ENCODE peak calls at places on chromosomes 3 and 15, in five cellular contexts. R is OCI-LY7, H is IMR-90, V is PC-3, K is colonic mucosa. G is an unnamed sample. For H3K4me1, the result is how much of the 10 kb centered on the place peaks cover.

GRCh38 chr15:40325700-40326099 is 2.2 kb downstream of the INAFM2 start:
- DNase-seq in R (no peak), H (no peak), V (no peak), K (no peak), G (no peak)

GRCh38 chr15:89496155-89497098 is at the start of gene RHCG:
- DNase-seq in R (no peak), H (peak), V (no peak), K (no peak), G (peak)

GRCh38 chr3:188037116-188037718 is 116.7 kb upstream of the LPP start:
- DNase-seq in R (no peak), H (peak), V (peak), K (peak), G (peak)

GRCh38 chr3:186258968-186259367 is 103.1 kb downstream of the DGKG start:
- DNase-seq in R (no peak), H (no peak), V (no peak), K (no peak), G (no peak)

GRCh38 chr3:184459355-184459754 is 79.5 kb downstream of the CHRD start:
- DNase-seq in R (no peak), H (peak), V (peak), K (no peak), G (peak)

GRCh38 chr15:90583471-90584252 is 53.9 kb downstream of the CRTC3 start:
- DNase-seq in R (peak), H (no peak), V (no peak), K (no peak), G (peak)

GRCh38 chr3:52238193-52238760 is 681 bp downstream of the TWF2 start:
- DNase-seq in R (no peak), H (peak), V (no peak), K (no peak), G (no peak)

GRCh38 chr3:10189557-10190374 is 25.0 kb downstream of the IRAK2 start:
- DNase-seq in R (peak), H (peak), V (peak), K (peak), G (peak)

GRCh38 chr3:133572158-133573053 is 1.1 kb upstream of the CDV3 start:
- DNase-seq in R (peak), H (peak), V (no peak), K (no peak), G (peak)

GRCh38 chr3:141093971-141094401 is 42.8 kb downstream of the SPSB4 start:
- DNase-seq in R (no peak), H (no peak), V (no peak), K (no peak), G (peak)

GRCh38 chr15:29689724-29689986 is 132.6 kb downstream of the TJP1 start:
- DNase-seq in R (no peak), H (no peak), V (no peak), K (no peak), G (no peak)

GRCh38 chr15:89071471-89071870 is 16.8 kb upstream of the ABHD2 start:
- DNase-seq in R (no peak), H (no peak), V (no peak), K (no peak), G (no peak)

GRCh38 chr3:39637807-39638206 is 170.3 kb downstream of the MOBP start:
- DNase-seq in R (no peak), H (peak), V (peak), K (no peak), G (peak)

GRCh38 chr3:99647081-99647480 is 8.7 kb downstream of the COL8A1 start:
- DNase-seq in R (no peak), H (peak), V (no peak), K (no peak), G (no peak)

GRCh38 chr15:86550075-86550474 is 470.4 kb downstream of the AGBL1 start:
- DNase-seq in R (no peak), H (no peak), V (no peak), K (no peak), G (no peak)

GRCh38 chr3:123318374-123318773 is 116.6 kb downstream of the SEC22A start:
- DNase-seq in R (no peak), H (no peak), V (no peak), K (no peak), G (no peak)

GRCh38 chr3:185402561-185402960 is 39.6 kb downstream of the MAP3K13 start:
- DNase-seq in R (no peak), H (peak), V (no peak), K (no peak), G (peak)

GRCh38 chr3:75171632-75172230 is 492.4 kb upstream of the FRG2C start:
- DNase-seq in R (peak), H (peak), V (peak), K (no peak), G (no peak)

GRCh38 chr3:70999730-71000129 is 583.8 kb downstream of the FOXP1 start:
- DNase-seq in R (no peak), H (peak), V (peak), K (no peak), G (no peak)

GRCh38 chr3:43223670-43224364 is 62.5 kb upstream of the SNRK start:
- DNase-seq in R (peak), H (peak), V (no peak), K (no peak), G (peak)

GRCh38 chr3:173586176-173586575 is 188.6 kb downstream of the NLGN1 start:
- DNase-seq in R (no peak), H (peak), V (peak), K (no peak), G (no peak)

GRCh38 chr3:10248984-10249748 is 907 bp downstream of the TATDN2 start:
- DNase-seq in R (peak), H (peak), V (peak), K (peak), G (peak)

GRCh38 chr15:70906842-70907241 is 14.2 kb downstream of the LRRC49 start:
- DNase-seq in R (no peak), H (peak), V (no peak), K (no peak), G (peak)

GRCh38 chr15:66542896-66543295 is 22.9 kb downstream of the LCTL start:
- DNase-seq in R (no peak), H (no peak), V (no peak), K (no peak), G (no peak)

GRCh38 chr3:32238027-32238815 is at the start of gene CMTM8:
- DNase-seq in R (peak), H (no peak), V (peak), K (peak), G (peak)

GRCh38 chr15:90994059-90994416 is 297 bp downstream of the PRC1 start:
- DNase-seq in R (peak), H (no peak), V (no peak), K (peak), G (no peak)

GRCh38 chr15:65132841-65133549 is 613 bp downstream of the PDCD7 start:
- DNase-seq in R (peak), H (peak), V (peak), K (peak), G (peak)

GRCh38 chr3:111200027-111200426 is 128.4 kb downstream of the NECTIN3 start:
- DNase-seq in R (no peak), H (peak), V (no peak), K (no peak), G (no peak)

GRCh38 chr3:103126111-103126510 is 691.3 kb downstream of the ZPLD1 start:
- DNase-seq in R (no peak), H (no peak), V (no peak), K (no peak), G (no peak)

GRCh38 chr15:54082836-54083492 is 104.7 kb downstream of the UNC13C start:
- DNase-seq in R (peak), H (peak), V (peak), K (no peak), G (peak)

GRCh38 chr3:73029321-73029796 is 32.1 kb upstream of the EBLN2 start:
- DNase-seq in R (no peak), H (peak), V (peak), K (no peak), G (peak)

GRCh38 chr3:143650120-143650519 is 198.1 kb downstream of the SLC9A9 start:
- DNase-seq in R (no peak), H (no peak), V (no peak), K (no peak), G (no peak)

GRCh38 chr3:54527953-54528352 is 399.9 kb downstream of the LRTM1 start:
- DNase-seq in R (no peak), H (no peak), V (no peak), K (no peak), G (no peak)

GRCh38 chr3:30347679-30348216 is 258.7 kb upstream of the TGFBR2 start:
- DNase-seq in R (no peak), H (peak), V (peak), K (no peak), G (no peak)

GRCh38 chr3:4546346-4547178 is 53.4 kb downstream of the ITPR1 start:
- DNase-seq in R (no peak), H (no peak), V (no peak), K (no peak), G (no peak)

GRCh38 chr15:34109775-34110663 is 8.1 kb downstream of the PGBD4 start:
- DNase-seq in R (peak), H (peak), V (peak), K (no peak), G (peak)

GRCh38 chr3:195916291-195916690 is 7.9 kb upstream of the TNK2 start:
- DNase-seq in R (no peak), H (no peak), V (no peak), K (no peak), G (no peak)

GRCh38 chr3:30043156-30043555 is 563.2 kb upstream of the TGFBR2 start:
- DNase-seq in R (no peak), H (no peak), V (no peak), K (no peak), G (no peak)

GRCh38 chr3:99794485-99794884 is 23.2 kb upstream of the CMSS1 start:
- DNase-seq in R (no peak), H (no peak), V (no peak), K (no peak), G (no peak)

DNA sequence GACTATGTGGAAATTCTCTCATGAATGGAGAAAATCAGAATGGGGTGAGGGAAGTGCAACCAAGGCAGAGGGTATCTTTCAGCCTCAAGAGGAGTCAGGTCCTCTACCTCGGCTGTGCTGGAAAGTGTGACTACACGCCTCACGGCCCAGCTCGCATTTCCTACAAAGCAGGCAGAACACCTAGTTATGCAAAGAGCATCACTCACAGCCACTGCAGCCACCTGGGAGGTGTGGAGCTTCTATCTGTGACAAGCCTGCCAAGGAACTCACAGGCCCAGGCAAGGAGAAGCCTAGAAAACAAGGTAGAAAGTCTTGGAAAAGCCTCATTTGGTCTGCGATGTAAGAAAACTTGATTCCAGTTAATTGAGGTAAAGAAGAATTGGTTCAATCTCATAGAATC is 77.0 kb downstream of the TAMM41 start:
- DNase-seq in R (no peak), H (no peak), V (no peak), K (no peak), G (no peak)
- H3K27ac ChIP-seq in R (no peak), H (no peak), V (no peak), K (no peak), G (no peak)

GRCh38 chr3:127718244-127718915 is 45.6 kb downstream of the ABTB1 start:
- DNase-seq in R (no peak), H (no peak), V (no peak), K (no peak), G (no peak)
- H3K4me3 ChIP-seq in R (no peak), H (no peak), V (no peak), K (no peak), G (no peak)

DNA sequence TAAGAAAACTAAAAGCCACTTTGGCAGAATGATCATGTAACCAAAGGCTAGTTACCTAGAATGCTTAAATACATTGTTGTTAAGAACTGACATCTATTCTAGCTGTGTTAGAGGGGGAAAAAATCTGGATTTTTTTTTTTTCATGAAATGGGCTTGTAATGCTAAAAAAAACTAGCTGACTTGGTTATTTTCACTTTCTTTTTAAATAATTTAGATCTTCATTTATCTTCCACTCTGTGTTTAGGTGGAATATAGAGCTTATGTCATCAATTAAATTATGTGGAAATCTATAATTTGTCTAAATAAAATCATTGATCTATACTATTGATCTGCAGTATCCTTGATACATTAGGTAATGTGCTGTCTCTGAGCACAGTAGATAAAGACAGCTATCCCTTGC is 217.4 kb downstream of the TCF12 start:
- DNase-seq in R (no peak), H (no peak), V (no peak), K (no peak), G (no peak)
- H3K4me1 ChIP-seq in R (under half), H (under half), V (under half), K (under half), G (under half)

DNA sequence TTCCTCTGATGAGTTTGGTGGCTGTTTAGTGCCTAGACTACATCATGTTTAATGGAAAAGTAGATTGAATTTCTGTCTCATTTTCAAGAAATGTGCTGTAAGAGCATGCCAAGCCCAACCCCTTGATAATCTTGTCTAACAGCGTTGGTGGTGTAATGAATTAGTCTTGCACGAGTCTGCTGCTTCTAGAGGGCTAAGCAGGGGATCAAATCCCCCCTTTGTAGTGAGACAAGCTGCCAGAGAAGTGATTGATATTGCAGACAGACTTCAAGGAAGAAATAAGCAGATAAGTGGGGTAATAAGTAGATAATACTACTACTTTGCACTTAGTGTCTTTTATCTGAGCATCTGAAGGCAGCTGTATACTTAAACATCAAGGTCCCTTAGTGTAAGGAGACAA is 141.4 kb downstream of the TP63 start:
- DNase-seq in R (no peak), H (peak), V (no peak), K (no peak), G (no peak)
- H3K27ac ChIP-seq in R (no peak), H (peak), V (peak), K (no peak), G (no peak)

GRCh38 chr3:129032716-129033115 is 27.9 kb upstream of the GP9 start:
- DNase-seq in R (no peak), H (no peak), V (no peak), K (no peak), G (no peak)

GRCh38 chr3:129034650-129035049 is 25.9 kb upstream of the GP9 start:
- DNase-seq in R (no peak), H (no peak), V (no peak), K (no peak), G (no peak)

GRCh38 chr3:129035360-129036233 is 25.0 kb upstream of the GP9 start:
- DNase-seq in R (no peak), H (no peak), V (no peak), K (no peak), G (no peak)

GRCh38 chr3:129033151-129033550 is 27.4 kb upstream of the GP9 start:
- DNase-seq in R (no peak), H (no peak), V (no peak), K (no peak), G (no peak)

GRCh38 chr3:129033619-129034321 is 26.8 kb upstream of the GP9 start:
- DNase-seq in R (no peak), H (no peak), V (no peak), K (no peak), G (no peak)
- H3K4me3 ChIP-seq in R (no peak), H (no peak), V (no peak), K (no peak), G (no peak)

DNA sequence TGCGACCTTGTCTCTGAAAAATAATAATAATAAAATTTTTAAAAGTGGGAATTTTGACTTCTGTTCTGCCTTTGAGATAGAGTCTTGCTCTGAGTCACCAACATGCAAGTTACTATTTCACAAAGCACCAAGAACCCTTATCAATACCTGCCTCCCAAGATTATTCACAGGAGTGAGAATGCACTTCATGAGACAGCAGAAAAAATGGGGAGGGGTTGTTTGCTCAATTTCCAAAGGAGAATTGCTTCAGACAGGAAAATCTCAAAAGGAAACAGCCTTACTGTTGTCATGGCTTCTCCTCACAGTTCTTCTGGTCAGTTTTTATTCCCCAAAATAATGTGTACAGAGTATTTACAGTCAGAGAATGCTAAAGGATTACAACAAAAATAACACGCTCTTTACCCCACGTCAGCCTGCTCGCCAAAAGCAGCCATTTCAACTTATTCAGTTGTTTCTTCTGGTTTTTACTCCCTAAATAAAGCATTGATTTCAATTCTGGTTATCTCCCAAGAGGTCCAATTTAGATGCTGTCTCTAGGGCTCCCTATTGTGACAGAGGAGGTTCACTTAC is 89.0 kb downstream of the PPCDC start:
- DNase-seq in R (no peak), H (no peak), V (peak), K (no peak), G (no peak)
- H3K4me1 ChIP-seq in R (under half), H (under half), V (under half), K (under half), G (under half)